ENCODE peak calls at places on chromosomes 5 and 9, in five cellular contexts. Q is body of pancreas; Y is CD8-positive, alpha-beta T cell; S is PC-3; I is left lung. W is an unnamed sample.

GRCh38 chr9:84343111-84343521 is 2.6 kb upstream of the SLC28A3 start:
- ATAC-seq in I (no peak), Y (no peak), S (no peak), Q (peak; percentile 53), W (no peak)

GRCh38 chr5:136007271-136007670 is 21.5 kb upstream of the TGFBI start:
- ATAC-seq in Q (no peak), S (no peak), I (no peak), Y (no peak), W (peak; percentile 18)

GRCh38 chr9:82382887-82383616 is 394.5 kb downstream of the SPATA31D1 start:
- ATAC-seq in Y (no peak), S (no peak), Q (no peak), I (no peak), W (no peak)

GRCh38 chr9:93357649-93358048 is 93.8 kb upstream of the FAM120A start:
- ATAC-seq in Y (peak; percentile 52), I (no peak), Q (no peak), S (no peak), W (no peak)

GRCh38 chr9:32344551-32345182 is 39.8 kb upstream of the ACO1 start:
- ATAC-seq in S (no peak), Y (no peak), Q (no peak), I (peak; percentile 56), W (no peak)

GRCh38 chr5:149439899-149440655 is 61.0 kb upstream of the IL17B start:
- ATAC-seq in Y (no peak), Q (peak; percentile 34), I (peak; percentile 87), S (peak; percentile 80), W (no peak)

GRCh38 chr9:113548221-113549041 is 84.9 kb downstream of the RGS3 start:
- ATAC-seq in Y (peak; percentile 23), I (peak; percentile 88), S (no peak), Q (peak; percentile 86), W (peak; percentile 83)

GRCh38 chr5:132459983-132460834 is 30.4 kb downstream of the IRF1 start:
- ATAC-seq in I (peak; percentile 32), Q (peak; percentile 12), Y (no peak), S (no peak), W (no peak)

GRCh38 chr9:121217609-121218292 is 16.1 kb upstream of the RAB14 start:
- ATAC-seq in Q (no peak), S (no peak), I (no peak), Y (no peak), W (no peak)

GRCh38 chr5:79793722-79794121 is 104.1 kb downstream of the CMYA5 start:
- ATAC-seq in I (peak; percentile 75), S (no peak), Q (no peak), Y (no peak), W (no peak)

GRCh38 chr5:43338856-43339255 is 25.6 kb upstream of the HMGCS1 start:
- ATAC-seq in I (peak; percentile 42), Y (no peak), Q (no peak), S (no peak), W (no peak)

GRCh38 chr5:4225741-4226140 is 630.1 kb downstream of the IRX1 start:
- ATAC-seq in S (no peak), I (peak; percentile 86), Q (no peak), Y (no peak), W (no peak)

GRCh38 chr5:1907616-1908015 is 24.9 kb upstream of the IRX4 start:
- ATAC-seq in Y (no peak), S (no peak), Q (no peak), I (no peak), W (no peak)

GRCh38 chr5:152270117-152270516 is 135.0 kb downstream of the NMUR2 start:
- ATAC-seq in I (peak; percentile 25), Q (no peak), S (no peak), Y (no peak), W (no peak)

GRCh38 chr5:95720094-95720793 is 10.9 kb upstream of the RHOBTB3 start:
- ATAC-seq in S (no peak), Y (no peak), Q (peak; percentile 96), I (peak; percentile 76), W (peak; percentile 64)

GRCh38 chr9:14705079-14705478 is 11.8 kb upstream of the ZDHHC21 start:
- ATAC-seq in I (no peak), Q (no peak), S (no peak), Y (no peak), W (no peak)

GRCh38 chr9:17075758-17076485 is 58.9 kb upstream of the CNTLN start:
- ATAC-seq in S (no peak), Y (no peak), Q (no peak), I (no peak), W (no peak)

GRCh38 chr9:96318921-96319560 is 17.1 kb upstream of the HSD17B3 start:
- ATAC-seq in Q (no peak), Y (no peak), I (no peak), S (no peak), W (no peak)

GRCh38 chr5:52829664-52830063 is 41.9 kb downstream of the ITGA1 start:
- ATAC-seq in Y (no peak), S (no peak), Q (no peak), I (no peak), W (no peak)

GRCh38 chr5:126137771-126138474 is 285.3 kb upstream of the GRAMD2B start:
- ATAC-seq in I (peak; percentile 14), Y (no peak), Q (no peak), S (peak; percentile 77), W (no peak)

GRCh38 chr5:72760259-72760658 is 56.2 kb upstream of the TNPO1 start:
- ATAC-seq in Q (no peak), Y (no peak), I (no peak), S (no peak), W (no peak)

GRCh38 chr5:91139572-91140200 is 243.4 kb downstream of the ARRDC3 start:
- ATAC-seq in Y (no peak), Q (no peak), S (no peak), I (peak; percentile 63), W (peak; percentile 63)

GRCh38 chr5:136364307-136364706 is 1.0 kb downstream of the TRPC7 start:
- ATAC-seq in Y (no peak), I (no peak), S (no peak), Q (no peak), W (no peak)

GRCh38 chr5:121962347-121962670 is 534 bp downstream of the SRFBP1 start:
- ATAC-seq in I (peak; percentile 15), Q (peak; percentile 2), Y (no peak), S (peak; percentile 14), W (no peak)

GRCh38 chr5:169494383-169495251 is 89.0 kb upstream of the SPDL1 start:
- ATAC-seq in Q (no peak), I (no peak), S (no peak), Y (no peak), W (no peak)

GRCh38 chr5:78841767-78842166 is 143.3 kb downstream of the ARSB start:
- ATAC-seq in Y (no peak), I (no peak), S (no peak), Q (no peak), W (no peak)

GRCh38 chr9:138099803-138100598 is 222.4 kb downstream of the CACNA1B start:
- ATAC-seq in Q (no peak), S (no peak), Y (no peak), I (no peak), W (no peak)

GRCh38 chr9:138102246-138103051 is 224.9 kb downstream of the CACNA1B start:
- ATAC-seq in Q (no peak), S (no peak), Y (no peak), I (no peak), W (no peak)

GRCh38 chr9:138101444-138102234 is 224.1 kb downstream of the CACNA1B start:
- ATAC-seq in Q (no peak), I (no peak), S (no peak), Y (no peak), W (no peak)

GRCh38 chr9:138098908-138099791 is 221.6 kb downstream of the CACNA1B start:
- ATAC-seq in S (no peak), Y (no peak), I (no peak), Q (no peak), W (no peak)

DNA sequence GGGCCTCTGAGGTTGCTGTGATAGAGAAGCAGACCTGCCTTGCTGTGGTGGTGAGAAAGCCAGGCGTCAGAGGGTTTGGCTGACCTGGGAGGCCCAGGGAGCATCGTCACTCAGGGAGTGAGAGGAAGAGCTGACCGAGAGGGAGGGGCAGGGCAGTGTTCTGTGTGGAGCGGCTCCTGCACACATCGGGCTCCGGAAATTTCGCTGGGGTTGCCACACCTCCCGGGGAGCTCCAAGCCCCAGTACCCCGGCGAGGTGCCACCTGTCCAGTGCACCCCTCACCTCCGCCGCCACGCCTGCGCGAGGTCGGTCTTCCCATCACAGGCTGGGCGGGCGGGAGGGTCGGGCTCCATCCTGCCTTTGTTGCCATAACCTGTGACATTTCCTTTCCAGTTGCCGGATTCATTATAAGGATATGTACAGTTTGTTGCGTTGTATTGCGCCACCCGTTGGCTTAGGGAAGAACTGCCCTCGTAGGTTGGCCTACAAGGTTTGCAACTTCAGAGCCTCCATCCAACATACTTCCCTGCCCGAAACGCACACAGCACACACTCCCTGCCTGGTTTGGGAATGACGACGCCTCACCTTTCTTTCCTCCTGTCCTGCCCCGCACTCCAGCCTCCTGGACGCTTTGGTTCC is 223.2 kb downstream of the CACNA1B start:
- ATAC-seq in Y (no peak), I (no peak), Q (no peak), S (no peak), W (no peak)
- TF ChIP-seq CTCF in Y (no peak), I (no peak), Q (no peak), S (no peak), W (no peak)

GRCh38 chr5:76406014-76406413 is 2.9 kb downstream of the IQGAP2 start:
- ATAC-seq in S (no peak), Q (no peak), I (no peak), Y (no peak), W (no peak)
- H3K4me1 ChIP-seq in S (no peaks in the 10 kb centered on the region), Q (peaks cover 56% of the 10 kb centered on the region), I (peaks cover 62% of the 10 kb centered on the region), Y (peaks cover 44% of the 10 kb centered on the region), W (peaks cover 30% of the 10 kb centered on the region)

GRCh38 chr5:173917788-173918786 is 29.9 kb downstream of the CPEB4 start:
- ATAC-seq in Y (peak; percentile 92), I (peak; percentile 93), S (peak; percentile 75), Q (peak; percentile 78), W (peak; percentile 94)

GRCh38 chr5:173916233-173916632 is 28.1 kb downstream of the CPEB4 start:
- ATAC-seq in Y (no peak), I (no peak), Q (no peak), S (no peak), W (no peak)

GRCh38 chr5:173913686-173914321 is 25.7 kb downstream of the CPEB4 start:
- ATAC-seq in Y (no peak), I (no peak), S (no peak), Q (no peak), W (no peak)

GRCh38 chr5:173911623-173912022 is 23.5 kb downstream of the CPEB4 start:
- ATAC-seq in S (no peak), Q (no peak), I (no peak), Y (no peak), W (no peak)

DNA sequence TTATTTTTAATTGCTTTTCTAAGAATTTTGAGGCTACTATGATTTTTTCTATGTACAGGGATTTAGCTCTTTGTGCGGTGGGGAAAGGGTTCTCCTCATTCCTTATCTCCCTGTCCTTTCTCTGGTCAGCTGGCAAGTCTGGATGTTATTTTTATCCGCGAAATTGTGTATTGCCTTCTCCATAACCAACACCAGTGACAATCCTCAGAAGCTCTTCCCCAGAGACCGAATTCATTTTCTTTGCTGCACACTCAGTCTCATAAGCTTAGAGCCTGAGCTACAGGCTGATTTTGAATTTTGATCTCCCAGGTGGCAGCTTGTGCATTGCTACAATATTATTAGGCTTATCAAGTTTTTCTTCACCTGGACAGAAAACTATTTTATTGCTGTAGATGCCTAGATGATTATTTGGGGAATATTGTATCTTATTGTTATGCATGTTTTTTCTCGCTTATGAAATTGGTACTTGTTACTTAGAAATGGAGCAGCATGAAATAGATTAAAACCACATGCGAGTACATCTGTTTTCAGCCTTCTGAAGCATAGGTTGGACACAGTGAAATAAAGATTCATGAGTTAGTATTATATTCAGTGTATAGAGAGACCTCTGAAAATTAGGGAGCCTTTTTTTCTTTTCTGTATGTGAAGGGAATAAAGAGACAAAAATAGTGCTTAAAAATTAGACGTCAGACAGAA is 27.3 kb downstream of the CPEB4 start:
- ATAC-seq in Q (no peak), Y (no peak), I (no peak), S (no peak), W (no peak)
- H3K27ac ChIP-seq in Q (no peak overlapping the region), Y (no peak overlapping the region), I (no peak overlapping the region), S (no peak overlapping the region), W (no peak overlapping the region)

GRCh38 chr9:136762915-136763648 is 1.2 kb downstream of the LCN15 start:
- ATAC-seq in Q (no peak), S (no peak), Y (peak; percentile 48), I (peak; percentile 54), W (peak; percentile 17)
- TF ChIP-seq CTCF in Q (no peak), S (no peak), Y (no peak), I (no peak), W (no peak)